ENCODE peak calls at places on chromosomes 3 and 15, in nine cellular contexts. Z is stomach; T is Daoy; A is K562; I is Calu3; L is stimulated activated CD4-positive, alpha-beta T cell treated with anti-CD3 and anti-CD28 coated beads, Interleukin-4, amount 100 ng/mL, for 4 hours; S is GM03348; K is NCI-H1417; D is left colon. C is an unnamed sample.

GRCh38 chr3:197942956-197943556 is 6.9 kb upstream of the RPL35A start:
- DNase-seq in Z (no peak), T (peak), A (peak), I (peak), L (no peak), S (peak), K (no peak), D (no peak), C (no peak)

GRCh38 chr3:135792174-135792573 is 173.4 kb upstream of the PPP2R3A start:
- DNase-seq in Z (no peak), T (no peak), A (peak), I (no peak), L (no peak), S (no peak), K (peak), D (no peak), C (no peak)

GRCh38 chr15:100650685-100651084 is 48.3 kb downstream of the ASB7 start:
- DNase-seq in Z (no peak), T (no peak), A (peak), I (peak), L (no peak), S (no peak), K (no peak), D (no peak), C (no peak)

GRCh38 chr15:73686781-73687256 is 2.6 kb downstream of the CD276 start:
- DNase-seq in Z (no peak), T (peak), A (peak), I (no peak), L (no peak), S (peak), K (no peak), D (no peak), C (peak)

GRCh38 chr15:57053470-57053869 is 135.0 kb downstream of the TCF12 start:
- DNase-seq in Z (no peak), T (no peak), A (no peak), I (no peak), L (no peak), S (no peak), K (no peak), D (no peak), C (no peak)

GRCh38 chr15:101252836-101253235 is 988 bp upstream of the CHSY1 start:
- DNase-seq in Z (no peak), T (no peak), A (no peak), I (no peak), L (no peak), S (no peak), K (peak), D (no peak), C (no peak)

GRCh38 chr3:16842710-16843270 is 42.0 kb upstream of the PLCL2 start:
- DNase-seq in Z (no peak), T (no peak), A (no peak), I (no peak), L (no peak), S (no peak), K (no peak), D (no peak), C (no peak)

GRCh38 chr3:65445573-65446204 is 593.0 kb downstream of the MAGI1 start:
- DNase-seq in Z (no peak), T (no peak), A (no peak), I (no peak), L (no peak), S (no peak), K (no peak), D (no peak), C (no peak)

GRCh38 chr3:135097276-135097946 is 302.4 kb downstream of the EPHB1 start:
- DNase-seq in Z (no peak), T (no peak), A (no peak), I (no peak), L (no peak), S (no peak), K (no peak), D (no peak), C (peak)

GRCh38 chr3:76585794-76586392 is 454.0 kb upstream of the ROBO2 start:
- DNase-seq in Z (no peak), T (no peak), A (no peak), I (no peak), L (no peak), S (peak), K (no peak), D (no peak), C (no peak)

GRCh38 chr3:10263549-10264363 is 15.5 kb downstream of the TATDN2 start:
- DNase-seq in Z (no peak), T (peak), A (peak), I (peak), L (peak), S (peak), K (no peak), D (no peak), C (peak)

GRCh38 chr3:168051579-168052183 is 44.0 kb downstream of the GOLIM4 start:
- DNase-seq in Z (no peak), T (no peak), A (no peak), I (no peak), L (no peak), S (peak), K (no peak), D (no peak), C (no peak)

GRCh38 chr15:72203507-72203837 is 5.9 kb upstream of the GRAMD2A start:
- DNase-seq in Z (peak), T (no peak), A (no peak), I (no peak), L (no peak), S (peak), K (no peak), D (peak), C (peak)

GRCh38 chr3:38163117-38163870 is 2.0 kb upstream of the OXSR1 start:
- DNase-seq in Z (no peak), T (no peak), A (peak), I (peak), L (no peak), S (no peak), K (no peak), D (no peak), C (no peak)

GRCh38 chr3:124483915-124484470 is 246.3 kb upstream of the UMPS start:
- DNase-seq in Z (no peak), T (peak), A (no peak), I (no peak), L (no peak), S (peak), K (no peak), D (no peak), C (no peak)

GRCh38 chr3:61729235-61729634 is 167.9 kb downstream of the PTPRG start:
- DNase-seq in Z (no peak), T (no peak), A (no peak), I (no peak), L (no peak), S (no peak), K (no peak), D (no peak), C (no peak)

GRCh38 chr3:47781326-47781684 is 388 bp downstream of the SMARCC1 start:
- DNase-seq in Z (peak), T (peak), A (peak), I (peak), L (peak), S (peak), K (peak), D (peak), C (no peak)

GRCh38 chr3:32469151-32469874 is 33.3 kb downstream of the CMTM6 start:
- DNase-seq in Z (no peak), T (peak), A (no peak), I (peak), L (no peak), S (no peak), K (no peak), D (no peak), C (no peak)

GRCh38 chr3:77530870-77531269 is 491.0 kb downstream of the ROBO2 start:
- DNase-seq in Z (no peak), T (no peak), A (no peak), I (no peak), L (no peak), S (peak), K (no peak), D (no peak), C (no peak)

GRCh38 chr15:75675579-75676404 is 28.1 kb downstream of the SNX33 start:
- DNase-seq in Z (no peak), T (no peak), A (no peak), I (no peak), L (no peak), S (no peak), K (no peak), D (no peak), C (no peak)

C was measured in islet precursor cell.